ENCODE peak calls at places on chromosomes 2 and 18, in four cellular contexts. X is fibroblast of pulmonary artery, H is H1, Z is left ventricle myocardium inferior. U is an unnamed sample.

GRCh38 chr2:225431387-225431786 is 31.9 kb downstream of the NYAP2 start:
- DNase-seq in X (no peak), H (no peak), Z (no peak), U (no peak)

GRCh38 chr2:156399224-156399949 is 36.8 kb upstream of the GPD2 start:
- DNase-seq in X (peak; percentile 41), H (no peak), Z (no peak), U (peak; percentile 59)

GRCh38 chr2:193963472-193964119 is 1693.4 kb upstream of the SLC39A10 start:
- DNase-seq in X (peak; percentile 81), H (no peak), Z (no peak), U (peak; percentile 8)

GRCh38 chr2:128505150-128505490 is 186.5 kb upstream of the HS6ST1 start:
- DNase-seq in X (no peak), H (no peak), Z (no peak), U (no peak)

GRCh38 chr2:70442301-70443077 is 111.1 kb downstream of the TGFA start:
- DNase-seq in X (no peak), H (no peak), Z (no peak), U (peak; percentile 9)

GRCh38 chr2:27086722-27087446 is at the start of gene KHK:
- DNase-seq in X (no peak), H (no peak), Z (peak; percentile 61), U (no peak)

GRCh38 chr2:141699573-141699972 is 431.2 kb downstream of the LRP1B start:
- DNase-seq in X (no peak), H (no peak), Z (no peak), U (no peak)

GRCh38 chr2:88307817-88308216 is 137.7 kb downstream of the THNSL2 start:
- DNase-seq in X (no peak), H (peak; percentile 13), Z (no peak), U (peak; percentile 2)

GRCh38 chr2:175976758-175977157 is 25.3 kb downstream of the LNPK start:
- DNase-seq in X (peak; percentile 6), H (no peak), Z (no peak), U (no peak)

GRCh38 chr18:41144444-41144843 is 810.6 kb upstream of the PIK3C3 start:
- DNase-seq in X (peak; percentile 83), H (no peak), Z (no peak), U (peak; percentile 81)

GRCh38 chr2:120854014-120854620 is 118.4 kb downstream of the GLI2 start:
- DNase-seq in X (no peak), H (no peak), Z (no peak), U (no peak)

GRCh38 chr2:43724728-43725526 is 48.7 kb upstream of the C1GALT1C1L start:
- DNase-seq in X (peak; percentile 14), H (no peak), Z (no peak), U (no peak)

GRCh38 chr2:72915907-72916742 is 1.2 kb upstream of the EMX1 start:
- DNase-seq in X (no peak), H (no peak), Z (no peak), U (no peak)

GRCh38 chr2:69572640-69573039 is 70.9 kb downstream of the AAK1 start:
- DNase-seq in X (no peak), H (no peak), Z (no peak), U (peak; percentile 34)

GRCh38 chr2:110106642-110107041 is 9.0 kb downstream of the MALL start:
- DNase-seq in X (peak; percentile 75), H (no peak), Z (no peak), U (peak; percentile 62)

GRCh38 chr2:7262608-7263228 is 345.5 kb downstream of the RNF144A start:
- DNase-seq in X (no peak), H (no peak), Z (no peak), U (no peak)

GRCh38 chr2:62456721-62457539 is 49.1 kb downstream of the TMEM17 start:
- DNase-seq in X (peak; percentile 54), H (peak; percentile 44), Z (peak; percentile 66), U (peak; percentile 65)

DNA sequence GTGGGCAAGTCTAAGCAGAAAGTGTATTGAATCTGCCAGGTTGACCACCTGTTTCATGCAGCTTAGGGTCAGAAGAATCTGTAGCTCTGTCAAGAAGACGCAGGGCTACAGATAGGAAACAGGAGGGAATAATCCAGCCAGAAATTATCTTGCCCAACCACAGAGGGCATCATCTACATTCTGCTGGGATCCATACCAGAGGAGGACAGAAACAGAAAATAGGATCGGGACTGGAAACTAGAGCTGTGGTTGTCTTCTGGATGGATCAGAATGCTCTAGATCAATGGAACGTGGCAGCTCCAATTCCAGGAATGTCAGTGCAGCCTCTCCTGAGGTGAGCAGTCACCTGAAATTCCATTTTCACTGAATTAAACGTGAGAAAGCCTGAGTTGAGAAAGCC is 3.6 kb downstream of the SPATA3 start:
- DNase-seq in X (no peak), H (no peak), Z (no peak), U (no peak)
- TF ChIP-seq CTCF in X (no peak), H (no peak), Z (no peak), U (no peak)

DNA sequence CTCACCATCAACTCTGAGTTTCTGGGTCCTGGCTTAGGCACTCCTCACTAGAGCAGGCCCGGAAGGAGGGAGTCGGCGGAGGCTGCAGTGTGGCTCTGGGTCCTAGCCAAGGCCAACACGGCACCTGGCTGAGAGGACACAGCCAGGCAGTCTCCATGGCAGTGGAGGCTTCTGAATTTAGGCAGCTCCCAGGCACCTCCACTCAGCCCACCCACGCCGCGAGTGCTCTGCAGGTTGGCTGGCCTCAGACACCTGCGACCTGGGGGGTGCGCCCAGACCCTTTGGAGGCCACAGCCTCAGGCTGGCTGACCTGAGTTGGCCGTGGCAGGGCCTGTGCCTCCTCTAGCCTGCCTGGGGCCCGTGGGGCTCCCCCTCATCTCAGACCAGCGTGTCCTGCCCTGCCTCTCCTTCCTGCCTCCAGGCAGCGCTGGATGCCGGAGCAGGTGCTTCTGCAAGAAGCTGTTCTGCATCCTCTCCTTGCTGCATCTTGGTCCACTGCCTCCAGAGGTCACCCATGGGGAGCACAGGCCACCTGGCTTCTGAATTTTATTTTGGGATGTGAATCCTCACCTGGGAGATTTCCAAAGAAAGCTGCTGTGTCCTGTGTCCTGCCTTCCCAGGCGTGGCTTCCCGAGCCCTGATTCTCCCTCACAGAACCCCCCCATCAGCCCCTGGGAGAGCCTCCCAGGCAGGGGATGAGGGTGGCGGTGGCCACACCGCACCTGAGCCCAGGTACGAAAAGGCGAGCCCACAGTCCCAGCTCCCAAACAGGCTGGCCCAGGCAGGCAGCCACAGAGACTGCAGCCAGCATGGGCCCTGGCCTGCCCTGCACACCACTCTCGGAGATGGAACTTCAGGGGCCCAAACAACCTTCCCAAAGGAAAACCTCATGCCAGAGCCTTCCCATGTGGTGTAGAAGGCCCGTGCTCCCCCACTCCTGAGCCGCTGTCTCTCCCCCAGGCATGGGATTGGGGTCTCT is 23.4 kb downstream of the AQP12A start:
- DNase-seq in X (no peak), H (no peak), Z (no peak), U (no peak)
- TF ChIP-seq CTCF in X (no peak), H (peak; percentile 47), Z (no peak), U (no peak)

DNA sequence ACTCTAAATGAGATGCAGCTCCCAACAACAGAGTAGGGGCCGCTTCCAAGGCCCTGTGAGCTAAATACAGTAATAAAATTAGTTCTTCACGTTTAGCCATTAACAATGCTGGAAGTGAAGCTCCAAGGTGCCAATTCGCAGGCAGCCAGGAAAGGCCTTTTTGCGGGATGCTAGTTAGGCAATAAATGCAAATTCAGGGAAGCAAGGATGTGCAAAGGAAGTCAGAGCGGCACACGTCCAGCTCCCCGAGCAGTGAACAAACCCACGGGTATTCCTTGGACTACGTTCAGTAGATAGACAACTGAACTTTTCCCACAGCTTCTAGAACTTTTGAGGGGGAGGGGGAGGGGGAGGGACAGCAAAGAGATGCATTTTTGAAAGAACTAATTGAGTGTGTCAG is 6.9 kb downstream of the ZNF516 start:
- DNase-seq in X (peak; percentile 84), H (no peak), Z (no peak), U (peak; percentile 78)
- TF ChIP-seq CTCF in X (no peak), H (no peak), Z (no peak), U (no peak)

GRCh38 chr2:111903516-111903915 is 5.1 kb downstream of the MERTK start:
- DNase-seq in X (no peak), H (no peak), Z (no peak), U (no peak)

GRCh38 chr2:111897924-111898702 is at the start of gene MERTK:
- DNase-seq in X (peak; percentile 78), H (peak; percentile 78), Z (peak; percentile 88), U (peak; percentile 20)

GRCh38 chr2:111898703-111899514 is 502 bp downstream of the MERTK start:
- DNase-seq in X (peak; percentile 11), H (no peak), Z (peak; percentile 41), U (no peak)

GRCh38 chr2:111903930-111904439 is 5.6 kb downstream of the MERTK start:
- DNase-seq in X (no peak), H (no peak), Z (no peak), U (no peak)

GRCh38 chr2:111900859-111901258 is 2.5 kb downstream of the MERTK start:
- DNase-seq in X (peak; percentile 49), H (no peak), Z (no peak), U (no peak)
- TF ChIP-seq CTCF in X (peak; percentile 34), H (peak; percentile 63), Z (peak; percentile 47), U (peak; percentile 23)

GRCh38 chr2:174603280-174603679 is 5.7 kb upstream of the WIPF1 start:
- DNase-seq in X (peak; percentile 73), H (no peak), Z (no peak), U (peak; percentile 81)
- TF ChIP-seq CTCF in X (peak; percentile 66), H (peak; percentile 67), Z (peak; percentile 76), U (peak; percentile 68)

GRCh38 chr2:105235388-105236059 is 6.0 kb upstream of the GPR45 start:
- DNase-seq in X (peak; percentile 86), H (peak; percentile 82), Z (peak; percentile 73), U (peak; percentile 75)
- TF ChIP-seq CTCF in X (peak; percentile 76), H (peak; percentile 79), Z (peak; percentile 78), U (peak; percentile 76)

GRCh38 chr18:74652392-74652988 is 54.8 kb downstream of the ZNF407 start:
- DNase-seq in X (peak; percentile 77), H (no peak), Z (no peak), U (peak; percentile 49)

DNA sequence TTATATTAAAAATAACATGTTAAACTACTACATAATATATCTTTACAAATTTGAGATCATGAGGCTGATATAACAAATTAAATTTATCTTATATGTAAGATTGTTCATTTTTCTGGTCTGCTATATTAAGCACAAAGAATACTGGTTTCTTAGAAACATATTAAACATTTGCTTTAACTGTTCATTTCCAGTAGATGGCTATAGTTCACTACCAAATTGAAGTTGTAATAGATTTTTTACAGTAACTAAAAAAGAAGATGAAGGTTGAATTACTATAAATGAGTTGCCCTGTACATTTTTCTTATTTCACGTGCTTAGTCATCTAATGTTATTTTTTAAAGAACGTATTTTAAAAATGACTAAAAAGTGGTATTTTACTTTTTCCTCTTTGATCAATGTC is 57.0 kb downstream of the ZNF407 start:
- DNase-seq in X (peak; percentile 58), H (no peak), Z (no peak), U (peak; percentile 44)
- TF ChIP-seq CTCF in X (peak; percentile 29), H (no peak), Z (peak; percentile 25), U (peak; percentile 62)

U was measured in AG10803.